ENCODE peak calls at places on chromosome 13, in four cellular contexts. E, W, O and Q are unnamed samples. For H3K4me1, the result is how much of the 10 kb centered on the place peaks cover.

GRCh38 chr13:71149498-71150363 is 717.3 kb downstream of the DACH1 start:
- DNase-seq in W (no peak), E (no peak), O (no peak), Q (no peak)

GRCh38 chr13:71714802-71715375 is 152.1 kb downstream of the DACH1 start:
- DNase-seq in E (no peak), O (no peak), W (no peak), Q (no peak)

GRCh38 chr13:39455534-39456175 is 147.3 kb downstream of the LHFPL6 start:
- DNase-seq in E (no peak), O (no peak), W (no peak), Q (no peak)

GRCh38 chr13:110387451-110388140 is 80.5 kb downstream of the COL4A2 start:
- DNase-seq in E (no peak), O (no peak), W (no peak), Q (no peak)

GRCh38 chr13:44498969-44499368 is 77.2 kb downstream of the TSC22D1 start:
- DNase-seq in E (no peak), O (no peak), W (no peak), Q (no peak)

GRCh38 chr13:25213716-25214115 is 41.6 kb upstream of the AMER2 start:
- DNase-seq in W (no peak), O (peak), E (peak), Q (no peak)

GRCh38 chr13:24627864-24628418 is 52.3 kb upstream of the ATP12A start:
- DNase-seq in O (no peak), E (no peak), W (no peak), Q (no peak)

GRCh38 chr13:19052180-19052579 is 129.4 kb downstream of the TUBA3C start:
- DNase-seq in W (no peak), O (no peak), E (no peak), Q (no peak)

GRCh38 chr13:30421093-30422055 is 919 bp upstream of the UBE2L5 start:
- DNase-seq in O (peak), W (peak), E (peak), Q (no peak)

GRCh38 chr13:101109005-101109404 is 307.3 kb downstream of the NALCN start:
- DNase-seq in O (no peak), W (no peak), E (no peak), Q (no peak)

GRCh38 chr13:38819053-38819452 is 132.2 kb downstream of the FREM2 start:
- DNase-seq in E (no peak), O (no peak), W (no peak), Q (no peak)

GRCh38 chr13:112839347-112840105 is 129.5 kb upstream of the MCF2L start:
- DNase-seq in E (no peak), W (no peak), O (peak), Q (no peak)

GRCh38 chr13:90868321-90868920 is 479.1 kb upstream of the MIR17HG start:
- DNase-seq in O (peak), E (peak), W (peak), Q (no peak)

GRCh38 chr13:113153810-113154748 is 4.4 kb upstream of the PROZ start:
- DNase-seq in E (peak), O (peak), W (peak), Q (no peak)

GRCh38 chr13:106473174-106473573 is 62.3 kb downstream of the EFNB2 start:
- DNase-seq in W (no peak), E (no peak), O (no peak), Q (no peak)

GRCh38 chr13:80226645-80227044 is 114.3 kb downstream of the SPRY2 start:
- DNase-seq in E (no peak), O (no peak), W (no peak), Q (no peak)

GRCh38 chr13:80227645-80228044 is 113.3 kb downstream of the SPRY2 start:
- DNase-seq in E (no peak), O (no peak), W (no peak), Q (no peak)

DNA sequence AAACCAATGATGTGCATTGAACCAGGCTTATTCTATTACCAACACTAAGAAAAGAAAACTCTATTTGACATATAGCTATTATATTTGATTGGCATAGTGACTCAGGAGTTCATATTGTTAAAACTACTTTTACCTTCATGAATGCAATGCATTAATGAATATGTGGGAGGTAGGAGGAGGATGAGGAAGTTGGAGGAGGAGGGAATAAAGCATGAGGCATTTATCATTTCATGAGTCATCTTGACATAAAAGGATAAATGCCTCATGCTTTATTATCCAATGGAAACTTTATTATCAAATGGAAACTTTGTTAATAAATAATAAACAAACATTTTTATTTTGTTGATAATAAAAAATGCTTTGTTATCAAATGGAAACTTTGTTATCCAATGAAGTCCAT is 116.5 kb downstream of the SPRY2 start:
- DNase-seq in O (no peak), E (no peak), W (no peak), Q (no peak)
- H3K4me1 ChIP-seq in O (under half), E (under half), W (under half), Q (under half)

DNA sequence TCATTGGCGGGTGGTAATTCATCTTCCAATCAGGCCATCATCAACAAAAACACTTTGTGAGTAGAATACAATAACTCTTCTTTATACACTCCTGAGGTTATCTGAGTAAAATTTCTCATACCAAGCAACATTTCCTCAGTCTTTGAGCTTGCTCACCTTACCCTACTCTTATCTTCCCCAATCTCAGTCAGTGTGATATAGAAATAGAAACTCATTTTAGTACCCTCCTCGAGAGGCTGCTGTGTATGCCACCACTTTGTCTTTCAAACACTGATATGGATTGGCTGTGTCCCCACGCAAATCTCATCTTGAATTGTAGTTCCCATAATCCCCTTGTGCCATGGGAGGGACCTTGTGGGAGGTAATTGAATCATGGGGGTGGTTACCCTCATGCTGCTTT is 209.7 kb downstream of the RBM26 start:
- DNase-seq in O (no peak), E (no peak), W (no peak), Q (no peak)
- H3K4me1 ChIP-seq in O (under half), E (under half), W (under half), Q (under half)

GRCh38 chr13:40632915-40633314 is 33.5 kb downstream of the FOXO1 start:
- DNase-seq in W (no peak), O (no peak), E (no peak), Q (no peak)
- H3K4me1 ChIP-seq in W (under half), O (under half), E (under half), Q (under half)

GRCh38 chr13:40662866-40663265 is 3.6 kb downstream of the FOXO1 start:
- DNase-seq in W (peak), O (no peak), E (no peak), Q (no peak)
- H3K4me1 ChIP-seq in W (under half), O (under half), E (under half), Q (under half)

DNA sequence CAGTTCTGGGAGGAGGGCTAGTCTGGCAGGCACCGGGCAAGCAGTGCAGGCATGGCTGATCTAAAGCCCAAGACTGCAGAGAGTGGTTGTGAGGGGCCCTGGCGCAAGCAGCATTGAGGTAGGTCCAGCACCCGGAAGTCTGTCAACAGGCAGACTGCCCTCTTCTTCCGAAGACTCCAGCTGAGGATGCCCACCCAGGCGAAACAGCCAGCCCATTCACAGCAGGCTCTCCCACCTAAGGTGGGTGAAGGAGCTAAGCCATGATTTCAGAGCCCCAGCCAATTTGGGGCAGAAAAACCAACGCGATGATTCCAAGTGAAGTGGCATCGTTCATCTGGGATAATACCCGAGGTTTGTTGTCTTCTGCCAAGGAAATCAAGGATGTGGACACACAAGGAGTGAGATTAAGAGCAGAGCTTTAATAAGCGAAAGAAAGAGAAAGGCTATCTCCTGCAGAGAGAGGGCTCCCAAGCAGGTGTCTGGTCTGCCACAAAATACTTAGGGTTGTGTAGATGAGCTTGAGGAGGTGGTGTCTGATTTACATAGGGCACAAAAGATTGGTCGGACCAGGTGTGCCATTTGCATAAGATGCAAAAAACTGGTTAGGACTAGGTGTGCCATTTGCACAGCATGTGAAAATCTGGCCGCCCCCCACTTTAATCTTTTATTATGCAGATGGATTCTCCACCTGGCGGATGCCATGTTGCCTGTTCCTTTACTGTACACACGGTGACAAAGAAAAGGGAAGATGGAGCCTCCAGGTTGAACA is 22.6 kb downstream of the FAM124A start:
- DNase-seq in E (no peak), W (no peak), O (no peak), Q (no peak)
- H3K4me1 ChIP-seq in E (under half), W (under half), O (under half), Q (under half)

GRCh38 chr13:42594577-42595571 is 20.9 kb downstream of the TNFSF11 start:
- DNase-seq in E (peak), O (peak), W (peak), Q (peak)
- H3K4me1 ChIP-seq in E (under half), O (under half), W (under half), Q (under half)

GRCh38 chr13:98976338-98976737 is 1.5 kb downstream of the DOCK9 start:
- DNase-seq in E (no peak), W (no peak), O (peak), Q (no peak)

GRCh38 chr13:98978280-98978679 is 416 bp upstream of the DOCK9 start:
- DNase-seq in O (peak), E (no peak), W (no peak), Q (no peak)

GRCh38 chr13:98976941-98977340 is 923 bp downstream of the DOCK9 start:
- DNase-seq in W (peak), E (no peak), O (peak), Q (no peak)

GRCh38 chr13:98977568-98978270 is at the start of gene DOCK9:
- DNase-seq in W (peak), O (peak), E (peak), Q (no peak)

GRCh38 chr13:98979012-98979411 is 1.1 kb upstream of the DOCK9 start:
- DNase-seq in E (no peak), O (no peak), W (no peak), Q (no peak)
- H3K4me1 ChIP-seq in E (under half), O (under half), W (under half), Q (under half)